ENCODE peak calls at places on chromosomes 5 and 9, in nine cellular contexts. One of them, this sample, is unnamed.

GRCh38 chr5:164207646-164208045 is 702.2 kb downstream of the MAT2B start:
- DNase-seq in spleen: no peak
- DNase-seq in H1: no peak
- DNase-seq in endothelial cell of umbilical vein: no peak
- DNase-seq in sigmoid colon: no peak
- DNase-seq in suprapubic skin: no peak
- DNase-seq in stomach: no peak
- DNase-seq in GM23338: no peak
- DNase-seq in HCT116: no peak
- DNase-seq in this sample: no peak

GRCh38 chr5:32302822-32303754 is 9.7 kb downstream of the MTMR12 start:
- DNase-seq in spleen: no peak
- DNase-seq in H1: no peak
- DNase-seq in endothelial cell of umbilical vein: peak
- DNase-seq in sigmoid colon: no peak
- DNase-seq in suprapubic skin: no peak
- DNase-seq in stomach: no peak
- DNase-seq in GM23338: no peak
- DNase-seq in HCT116: no peak
- DNase-seq in this sample: no peak

GRCh38 chr9:91006046-91006445 is 204.4 kb downstream of the SYK start:
- DNase-seq in spleen: no peak
- DNase-seq in H1: no peak
- DNase-seq in endothelial cell of umbilical vein: no peak
- DNase-seq in sigmoid colon: no peak
- DNase-seq in suprapubic skin: no peak
- DNase-seq in stomach: no peak
- DNase-seq in GM23338: no peak
- DNase-seq in HCT116: no peak
- DNase-seq in this sample: no peak

GRCh38 chr9:131747352-131747751 is 7.5 kb upstream of the RAPGEF1 start:
- DNase-seq in spleen: no peak
- DNase-seq in H1: no peak
- DNase-seq in endothelial cell of umbilical vein: peak
- DNase-seq in sigmoid colon: no peak
- DNase-seq in suprapubic skin: no peak
- DNase-seq in stomach: no peak
- DNase-seq in GM23338: peak
- DNase-seq in HCT116: no peak
- DNase-seq in this sample: no peak

GRCh38 chr9:93599571-93600403 is 23.4 kb downstream of the PHF2 start:
- DNase-seq in spleen: no peak
- DNase-seq in H1: peak
- DNase-seq in endothelial cell of umbilical vein: no peak
- DNase-seq in sigmoid colon: no peak
- DNase-seq in suprapubic skin: peak
- DNase-seq in stomach: no peak
- DNase-seq in GM23338: peak
- DNase-seq in HCT116: no peak
- DNase-seq in this sample: no peak

GRCh38 chr5:65198777-65199120 is 283.0 kb downstream of the ADAMTS6 start:
- DNase-seq in spleen: no peak
- DNase-seq in H1: no peak
- DNase-seq in endothelial cell of umbilical vein: peak
- DNase-seq in sigmoid colon: no peak
- DNase-seq in suprapubic skin: no peak
- DNase-seq in stomach: no peak
- DNase-seq in GM23338: no peak
- DNase-seq in HCT116: no peak
- DNase-seq in this sample: no peak

GRCh38 chr5:41869150-41869738 is 981 bp downstream of the OXCT1 start:
- DNase-seq in spleen: peak
- DNase-seq in H1: no peak
- DNase-seq in endothelial cell of umbilical vein: peak
- DNase-seq in sigmoid colon: peak
- DNase-seq in suprapubic skin: peak
- DNase-seq in stomach: peak
- DNase-seq in GM23338: peak
- DNase-seq in HCT116: no peak
- DNase-seq in this sample: peak

GRCh38 chr9:97853844-97854695 is 1.0 kb downstream of the FOXE1 start:
- DNase-seq in spleen: peak
- DNase-seq in H1: peak
- DNase-seq in endothelial cell of umbilical vein: no peak
- DNase-seq in sigmoid colon: no peak
- DNase-seq in suprapubic skin: no peak
- DNase-seq in stomach: no peak
- DNase-seq in GM23338: peak
- DNase-seq in HCT116: no peak
- DNase-seq in this sample: no peak

GRCh38 chr5:115329475-115329874 is 33.0 kb upstream of the CCDC112 start:
- DNase-seq in spleen: no peak
- DNase-seq in H1: no peak
- DNase-seq in endothelial cell of umbilical vein: no peak
- DNase-seq in sigmoid colon: no peak
- DNase-seq in suprapubic skin: no peak
- DNase-seq in stomach: no peak
- DNase-seq in GM23338: peak
- DNase-seq in HCT116: no peak
- DNase-seq in this sample: no peak

GRCh38 chr5:136538534-136538933 is 173.2 kb upstream of the TRPC7 start:
- DNase-seq in spleen: no peak
- DNase-seq in H1: no peak
- DNase-seq in endothelial cell of umbilical vein: no peak
- DNase-seq in sigmoid colon: no peak
- DNase-seq in suprapubic skin: no peak
- DNase-seq in stomach: no peak
- DNase-seq in GM23338: no peak
- DNase-seq in HCT116: no peak
- DNase-seq in this sample: no peak

GRCh38 chr5:152335461-152335860 is 69.6 kb downstream of the NMUR2 start:
- DNase-seq in spleen: no peak
- DNase-seq in H1: no peak
- DNase-seq in endothelial cell of umbilical vein: no peak
- DNase-seq in sigmoid colon: no peak
- DNase-seq in suprapubic skin: no peak
- DNase-seq in stomach: no peak
- DNase-seq in GM23338: no peak
- DNase-seq in HCT116: no peak
- DNase-seq in this sample: no peak

GRCh38 chr9:130920233-130920632 is 18.8 kb downstream of the FIBCD1 start:
- DNase-seq in spleen: no peak
- DNase-seq in H1: no peak
- DNase-seq in endothelial cell of umbilical vein: no peak
- DNase-seq in sigmoid colon: no peak
- DNase-seq in suprapubic skin: no peak
- DNase-seq in stomach: no peak
- DNase-seq in GM23338: no peak
- DNase-seq in HCT116: no peak
- DNase-seq in this sample: no peak

GRCh38 chr5:149728303-149728702 is 1.8 kb upstream of the PPARGC1B start:
- DNase-seq in spleen: no peak
- DNase-seq in H1: no peak
- DNase-seq in endothelial cell of umbilical vein: no peak
- DNase-seq in sigmoid colon: no peak
- DNase-seq in suprapubic skin: no peak
- DNase-seq in stomach: peak
- DNase-seq in GM23338: no peak
- DNase-seq in HCT116: no peak
- DNase-seq in this sample: no peak

DNA sequence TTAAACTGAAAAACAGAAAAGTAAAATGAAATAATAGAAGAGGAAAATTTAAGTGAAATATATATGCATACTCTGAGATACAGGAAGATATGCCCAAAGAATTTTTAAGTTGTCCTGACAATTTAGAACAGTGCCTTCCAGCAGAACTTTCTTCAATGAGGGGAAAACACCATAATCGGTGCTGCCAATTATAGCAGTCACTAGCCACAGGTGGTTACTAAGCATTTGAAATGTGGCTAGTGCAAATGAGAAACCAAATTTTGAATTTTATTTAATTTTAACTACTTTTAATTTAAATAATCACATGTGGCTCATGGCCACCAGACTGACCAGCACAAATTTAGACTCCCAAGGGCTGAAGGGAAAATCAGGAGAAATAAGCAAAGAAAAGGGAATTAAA is 410.6 kb downstream of the RAB3C start:
- DNase-seq in spleen: no peak
- DNase-seq in H1: no peak
- DNase-seq in endothelial cell of umbilical vein: no peak
- DNase-seq in sigmoid colon: no peak
- DNase-seq in suprapubic skin: no peak
- DNase-seq in stomach: no peak
- DNase-seq in GM23338: no peak
- DNase-seq in HCT116: no peak
- DNase-seq in this sample: no peak
- TF ChIP-seq CTCF in spleen: no peak
- TF ChIP-seq CTCF in H1: no peak
- TF ChIP-seq CTCF in endothelial cell of umbilical vein: no peak
- TF ChIP-seq CTCF in sigmoid colon: no peak
- TF ChIP-seq CTCF in suprapubic skin: no peak
- TF ChIP-seq CTCF in stomach: no peak
- TF ChIP-seq CTCF in GM23338: no peak
- TF ChIP-seq CTCF in HCT116: no peak
- TF ChIP-seq CTCF in this sample: no peak

GRCh38 chr9:92325991-92326500 is 293 bp downstream of the CENPP start:
- DNase-seq in spleen: no peak
- DNase-seq in H1: no peak
- DNase-seq in endothelial cell of umbilical vein: no peak
- DNase-seq in sigmoid colon: no peak
- DNase-seq in suprapubic skin: no peak
- DNase-seq in stomach: no peak
- DNase-seq in GM23338: no peak
- DNase-seq in HCT116: no peak
- DNase-seq in this sample: no peak

GRCh38 chr9:92325269-92325990 is at the start of the genes CENPP and NOL8:
- DNase-seq in spleen: peak
- DNase-seq in H1: peak
- DNase-seq in endothelial cell of umbilical vein: peak
- DNase-seq in sigmoid colon: peak
- DNase-seq in suprapubic skin: peak
- DNase-seq in stomach: peak
- DNase-seq in GM23338: peak
- DNase-seq in HCT116: peak
- DNase-seq in this sample: peak

GRCh38 chr9:92324889-92325268 is 271 bp downstream of the NOL8 start:
- DNase-seq in spleen: peak
- DNase-seq in H1: no peak
- DNase-seq in endothelial cell of umbilical vein: no peak
- DNase-seq in sigmoid colon: peak
- DNase-seq in suprapubic skin: no peak
- DNase-seq in stomach: no peak
- DNase-seq in GM23338: no peak
- DNase-seq in HCT116: no peak
- DNase-seq in this sample: no peak

GRCh38 chr9:92328225-92328624 is 2.5 kb downstream of the CENPP start:
- DNase-seq in spleen: no peak
- DNase-seq in H1: no peak
- DNase-seq in endothelial cell of umbilical vein: peak
- DNase-seq in sigmoid colon: no peak
- DNase-seq in suprapubic skin: no peak
- DNase-seq in stomach: no peak
- DNase-seq in GM23338: peak
- DNase-seq in HCT116: peak
- DNase-seq in this sample: no peak

DNA sequence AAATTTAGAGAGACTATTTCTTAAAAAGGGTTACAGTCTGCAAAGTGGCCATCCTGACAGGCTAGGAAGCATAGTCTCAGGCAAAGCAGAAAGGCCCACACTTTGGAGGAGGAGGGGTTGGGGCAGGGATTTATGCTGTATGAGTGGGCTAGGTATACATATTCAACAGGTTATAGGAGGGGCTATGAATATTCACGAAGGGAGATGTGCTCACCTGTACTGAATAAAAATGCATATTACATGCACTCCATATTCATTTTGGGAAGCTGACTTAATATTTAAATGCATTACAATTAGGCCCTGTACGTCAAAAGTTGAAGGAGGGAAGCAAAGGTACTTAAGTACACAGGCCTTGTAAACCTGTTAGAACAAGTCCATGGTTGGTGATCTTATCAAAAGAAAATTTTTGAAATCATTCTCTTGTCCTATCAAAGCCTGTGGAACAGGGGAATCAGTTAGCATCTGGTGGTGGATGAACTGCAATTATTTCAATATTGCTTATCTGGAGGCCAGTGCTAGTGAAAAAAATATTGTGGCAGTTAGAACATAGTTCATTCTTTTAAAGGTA is 1.6 kb downstream of the CENPP start:
- DNase-seq in spleen: no peak
- DNase-seq in H1: no peak
- DNase-seq in endothelial cell of umbilical vein: no peak
- DNase-seq in sigmoid colon: no peak
- DNase-seq in suprapubic skin: no peak
- DNase-seq in stomach: no peak
- DNase-seq in GM23338: no peak
- DNase-seq in HCT116: no peak
- DNase-seq in this sample: no peak
- TF ChIP-seq POLR2AphosphoS5 in spleen: no peak
- TF ChIP-seq POLR2AphosphoS5 in H1: no peak
- TF ChIP-seq POLR2AphosphoS5 in endothelial cell of umbilical vein: no peak
- TF ChIP-seq POLR2AphosphoS5 in sigmoid colon: no peak
- TF ChIP-seq POLR2AphosphoS5 in suprapubic skin: no peak
- TF ChIP-seq POLR2AphosphoS5 in stomach: no peak
- TF ChIP-seq POLR2AphosphoS5 in GM23338: no peak
- TF ChIP-seq POLR2AphosphoS5 in HCT116: no peak
- TF ChIP-seq POLR2AphosphoS5 in this sample: no peak

GRCh38 chr5:104412649-104413240 is 850.2 kb upstream of the NUDT12 start:
- DNase-seq in spleen: no peak
- DNase-seq in H1: peak
- DNase-seq in endothelial cell of umbilical vein: peak
- DNase-seq in sigmoid colon: no peak
- DNase-seq in suprapubic skin: no peak
- DNase-seq in stomach: no peak
- DNase-seq in GM23338: peak
- DNase-seq in HCT116: peak
- DNase-seq in this sample: no peak
- TF ChIP-seq CTCF in spleen: no peak
- TF ChIP-seq CTCF in H1: no peak
- TF ChIP-seq CTCF in endothelial cell of umbilical vein: peak
- TF ChIP-seq CTCF in sigmoid colon: no peak
- TF ChIP-seq CTCF in suprapubic skin: no peak
- TF ChIP-seq CTCF in stomach: no peak
- TF ChIP-seq CTCF in GM23338: peak
- TF ChIP-seq CTCF in HCT116: peak
- TF ChIP-seq CTCF in this sample: no peak

DNA sequence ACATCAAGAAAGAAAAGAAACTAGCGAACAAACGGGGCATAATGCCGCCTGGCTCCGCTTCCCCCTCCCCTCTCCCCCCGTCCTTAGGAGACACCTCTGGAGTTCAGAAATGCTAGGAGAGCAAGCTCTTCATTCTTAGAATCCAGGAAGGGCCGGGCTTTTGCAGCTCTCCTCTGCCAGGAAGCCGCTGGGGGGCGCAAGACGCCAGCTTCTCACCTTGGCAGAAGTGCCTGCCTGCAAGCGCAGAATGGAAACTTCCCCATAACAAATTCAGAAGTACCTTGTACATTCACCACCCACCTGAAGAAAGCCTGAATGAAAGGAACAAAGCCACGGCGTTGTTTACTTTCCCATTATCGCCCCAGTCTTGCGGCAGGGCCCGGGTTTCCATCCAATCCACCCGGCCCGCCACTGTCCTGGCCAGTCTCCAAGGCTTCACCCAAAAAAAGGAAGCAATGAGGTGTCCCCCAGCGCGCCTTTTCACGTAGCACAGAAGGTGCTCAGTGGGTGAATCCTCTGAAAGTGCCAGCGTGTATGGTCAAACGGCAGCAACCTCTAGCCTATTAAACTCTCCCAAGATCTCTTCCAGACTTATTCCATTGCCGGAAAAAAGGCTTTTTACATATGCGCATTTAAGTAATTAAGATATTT is 1.7 kb upstream of the GADD45G start:
- DNase-seq in spleen: peak
- DNase-seq in H1: peak
- DNase-seq in endothelial cell of umbilical vein: peak
- DNase-seq in sigmoid colon: peak
- DNase-seq in suprapubic skin: peak
- DNase-seq in stomach: peak
- DNase-seq in GM23338: peak
- DNase-seq in HCT116: peak
- DNase-seq in this sample: peak
- TF ChIP-seq POLR2AphosphoS5 in spleen: peak
- TF ChIP-seq POLR2AphosphoS5 in H1: no peak
- TF ChIP-seq POLR2AphosphoS5 in endothelial cell of umbilical vein: no peak
- TF ChIP-seq POLR2AphosphoS5 in sigmoid colon: no peak
- TF ChIP-seq POLR2AphosphoS5 in suprapubic skin: no peak
- TF ChIP-seq POLR2AphosphoS5 in stomach: peak
- TF ChIP-seq POLR2AphosphoS5 in GM23338: no peak
- TF ChIP-seq POLR2AphosphoS5 in HCT116: no peak
- TF ChIP-seq POLR2AphosphoS5 in this sample: no peak

This sample was measured in breast epithelium.